ENCODE peak calls at places on chromosome 10, in five cellular contexts. One of them, this sample, is unnamed.
A peak's percentile ranks its signal among the peaks of the same experiment; 100 is the strongest.

GRCh38 chr10:129627442-129627841 is 160.4 kb downstream of the MGMT start:
- DNase-seq in stimulated activated CD4-positive, alpha-beta T cell treated with anti-CD3 and anti-CD28 coated beads, Interleukin-15, amount 100 ng/mL, for 24 hours: no peak
- DNase-seq in H54: no peak
- DNase-seq in lower lobe of right lung: no peak
- DNase-seq in psoas muscle: no peak
- DNase-seq in this sample: no peak

GRCh38 chr10:98242823-98243222 is 25.2 kb downstream of the LOXL4 start:
- DNase-seq in stimulated activated CD4-positive, alpha-beta T cell treated with anti-CD3 and anti-CD28 coated beads, Interleukin-15, amount 100 ng/mL, for 24 hours: no peak
- DNase-seq in H54: no peak
- DNase-seq in lower lobe of right lung: no peak
- DNase-seq in psoas muscle: no peak
- DNase-seq in this sample: no peak

GRCh38 chr10:86657011-86657395 is 2.7 kb downstream of the OPN4 start:
- DNase-seq in stimulated activated CD4-positive, alpha-beta T cell treated with anti-CD3 and anti-CD28 coated beads, Interleukin-15, amount 100 ng/mL, for 24 hours: no peak
- DNase-seq in H54: no peak
- DNase-seq in lower lobe of right lung: no peak
- DNase-seq in psoas muscle: no peak
- DNase-seq in this sample: peak; percentile 31

GRCh38 chr10:71090801-71091200 is 121.6 kb upstream of the UNC5B start:
- DNase-seq in stimulated activated CD4-positive, alpha-beta T cell treated with anti-CD3 and anti-CD28 coated beads, Interleukin-15, amount 100 ng/mL, for 24 hours: no peak
- DNase-seq in H54: no peak
- DNase-seq in lower lobe of right lung: no peak
- DNase-seq in psoas muscle: no peak
- DNase-seq in this sample: no peak

GRCh38 chr10:74683621-74684114 is 142.7 kb upstream of the KAT6B start:
- DNase-seq in stimulated activated CD4-positive, alpha-beta T cell treated with anti-CD3 and anti-CD28 coated beads, Interleukin-15, amount 100 ng/mL, for 24 hours: no peak
- DNase-seq in H54: no peak
- DNase-seq in lower lobe of right lung: no peak
- DNase-seq in psoas muscle: no peak
- DNase-seq in this sample: no peak

GRCh38 chr10:50604049-50604640 is 19.6 kb downstream of the SGMS1 start:
- DNase-seq in stimulated activated CD4-positive, alpha-beta T cell treated with anti-CD3 and anti-CD28 coated beads, Interleukin-15, amount 100 ng/mL, for 24 hours: no peak
- DNase-seq in H54: no peak
- DNase-seq in lower lobe of right lung: no peak
- DNase-seq in psoas muscle: no peak
- DNase-seq in this sample: no peak

GRCh38 chr10:81920213-81920829 is 45.3 kb downstream of the NRG3 start:
- DNase-seq in stimulated activated CD4-positive, alpha-beta T cell treated with anti-CD3 and anti-CD28 coated beads, Interleukin-15, amount 100 ng/mL, for 24 hours: peak; percentile 25
- DNase-seq in H54: peak; percentile 5
- DNase-seq in lower lobe of right lung: no peak
- DNase-seq in psoas muscle: no peak
- DNase-seq in this sample: no peak

GRCh38 chr10:123581656-123582055 is 84.5 kb upstream of the GPR26 start:
- DNase-seq in stimulated activated CD4-positive, alpha-beta T cell treated with anti-CD3 and anti-CD28 coated beads, Interleukin-15, amount 100 ng/mL, for 24 hours: no peak
- DNase-seq in H54: no peak
- DNase-seq in lower lobe of right lung: no peak
- DNase-seq in psoas muscle: no peak
- DNase-seq in this sample: no peak

GRCh38 chr10:23994459-23995046 is 214.4 kb upstream of the KIAA1217 start:
- DNase-seq in stimulated activated CD4-positive, alpha-beta T cell treated with anti-CD3 and anti-CD28 coated beads, Interleukin-15, amount 100 ng/mL, for 24 hours: peak; percentile 53
- DNase-seq in H54: peak; percentile 10
- DNase-seq in lower lobe of right lung: peak; percentile 46
- DNase-seq in psoas muscle: peak; percentile 67
- DNase-seq in this sample: no peak

GRCh38 chr10:123318516-123318915 is 164.3 kb downstream of the BUB3 start:
- DNase-seq in stimulated activated CD4-positive, alpha-beta T cell treated with anti-CD3 and anti-CD28 coated beads, Interleukin-15, amount 100 ng/mL, for 24 hours: no peak
- DNase-seq in H54: peak; percentile 9
- DNase-seq in lower lobe of right lung: no peak
- DNase-seq in psoas muscle: no peak
- DNase-seq in this sample: no peak

This sample was measured in kidney.